ENCODE peak calls at places on chromosomes 12 and 14, in six cellular contexts. T, B, J, O, M and V are unnamed samples.

GRCh38 chr12:112686373-112686772 is 105.2 kb upstream of the RPH3A start:
- DNase-seq in M (peak; percentile 27), B (no peak), O (no peak), J (no peak), T (no peak), V (no peak)

GRCh38 chr12:44240186-44240585 is 404.3 kb downstream of the TMEM117 start:
- DNase-seq in T (no peak), J (no peak), O (no peak), M (no peak), B (no peak), V (no peak)

GRCh38 chr12:46260153-46260912 is 8.5 kb downstream of the SLC38A1 start:
- DNase-seq in B (peak; percentile 40), J (no peak), O (no peak), M (peak; percentile 66), T (no peak), V (no peak)

GRCh38 chr12:132261328-132262138 is 67.9 kb downstream of the GALNT9 start:
- DNase-seq in J (no peak), B (no peak), T (no peak), M (no peak), O (no peak), V (no peak)

GRCh38 chr12:53502983-53503728 is 2.1 kb downstream of the TARBP2 start:
- DNase-seq in B (no peak), T (no peak), J (no peak), M (no peak), O (no peak), V (no peak)

GRCh38 chr14:77037338-77037782 is 8.9 kb upstream of the IRF2BPL start:
- DNase-seq in O (no peak), J (no peak), B (no peak), T (no peak), M (no peak), V (no peak)

GRCh38 chr14:91742956-91743653 is 11.2 kb upstream of the CATSPERB start:
- DNase-seq in T (no peak), J (no peak), O (no peak), M (no peak), B (no peak), V (no peak)

GRCh38 chr14:93685121-93685520 is 103.2 kb downstream of the PRIMA1 start:
- DNase-seq in B (no peak), O (no peak), T (no peak), J (no peak), M (no peak), V (no peak)

GRCh38 chr14:101226265-101226602 is 322.7 kb upstream of the RTL1 start:
- DNase-seq in M (no peak), T (no peak), J (peak; percentile 10), B (no peak), O (no peak), V (no peak)

GRCh38 chr14:34007902-34008301 is 57.0 kb upstream of the EGLN3 start:
- DNase-seq in B (no peak), T (no peak), O (no peak), M (no peak), J (no peak), V (no peak)

GRCh38 chr12:70383484-70383883 is 17.4 kb downstream of the KCNMB4 start:
- DNase-seq in J (no peak), O (no peak), T (no peak), M (no peak), B (no peak), V (no peak)

GRCh38 chr12:26056335-26056734 is 68.5 kb downstream of the BHLHE41 start:
- DNase-seq in O (no peak), M (peak; percentile 37), T (no peak), B (no peak), J (no peak), V (no peak)

GRCh38 chr12:56205445-56205844 is 16.2 kb upstream of the SMARCC2 start:
- DNase-seq in B (no peak), M (no peak), T (no peak), O (no peak), J (no peak), V (no peak)

GRCh38 chr12:109738878-109739665 is 25.4 kb downstream of the FAM222A start:
- DNase-seq in M (no peak), J (no peak), T (peak; percentile 2), B (no peak), O (no peak), V (no peak)

GRCh38 chr12:53252349-53252916 is 15.7 kb upstream of the ESPL1 start:
- DNase-seq in M (peak; percentile 26), T (peak; percentile 23), O (no peak), B (no peak), J (peak; percentile 54), V (no peak)

GRCh38 chr12:57844725-57845477 is 1.6 kb downstream of the CTDSP2 start:
- DNase-seq in O (no peak), J (peak; percentile 60), T (peak; percentile 70), M (peak; percentile 85), B (no peak), V (no peak)

GRCh38 chr12:124464830-124465229 is 102.6 kb downstream of the NCOR2 start:
- DNase-seq in J (no peak), B (no peak), T (no peak), M (no peak), O (no peak), V (no peak)

GRCh38 chr12:41437578-41437977 is 249.5 kb downstream of the PDZRN4 start:
- DNase-seq in J (no peak), B (no peak), O (no peak), T (no peak), M (no peak), V (no peak)

GRCh38 chr14:38391334-38391733 is 135.4 kb upstream of the CLEC14A start:
- DNase-seq in J (no peak), M (peak; percentile 77), O (no peak), B (no peak), T (no peak), V (no peak)

GRCh38 chr12:57735198-57735855 is 3.2 kb downstream of the AGAP2 start:
- DNase-seq in O (no peak), M (no peak), J (peak; percentile 43), B (no peak), T (no peak), V (no peak)

GRCh38 chr12:117134059-117134458 is 34.8 kb upstream of the TESC start:
- DNase-seq in J (no peak), M (no peak), T (no peak), B (no peak), O (peak; percentile 60), V (no peak)

GRCh38 chr12:120836119-120836684 is 68.0 kb downstream of the SPPL3 start:
- DNase-seq in M (no peak), T (no peak), B (no peak), J (no peak), O (no peak), V (no peak)